ENCODE peak calls at places on chromosome 14, in five cellular contexts. U is DND-41, D is RPMI8226, A is D341Med, G is GM12865. W is an unnamed sample.

GRCh38 chr14:55438066-55438683 is 2.2 kb downstream of the TBPL2 start:
- DNase-seq in U (peak), A (peak), D (peak), G (peak), W (no peak)

GRCh38 chr14:101972126-101972785 is 7.9 kb downstream of the DYNC1H1 start:
- DNase-seq in D (no peak), A (peak), U (no peak), G (no peak), W (no peak)

GRCh38 chr14:105299654-105300541 is 903 bp downstream of the BRF1 start:
- DNase-seq in U (no peak), D (peak), A (peak), G (peak), W (no peak)

GRCh38 chr14:101088395-101088667 is 184.8 kb upstream of the RTL1 start:
- DNase-seq in U (no peak), G (no peak), A (peak), D (no peak), W (no peak)

GRCh38 chr14:51395361-51395849 is 155.4 kb downstream of the TMX1 start:
- DNase-seq in A (peak), G (no peak), U (no peak), D (no peak), W (no peak)

GRCh38 chr14:99972748-99973466 is 92.3 kb upstream of the EVL start:
- DNase-seq in D (no peak), G (no peak), A (no peak), U (no peak), W (no peak)

GRCh38 chr14:72420749-72421452 is 473.0 kb downstream of the DPF3 start:
- DNase-seq in A (peak), G (peak), U (peak), D (peak), W (peak)

GRCh38 chr14:77185093-77185465 is 3.5 kb downstream of the TMEM63C start:
- DNase-seq in G (no peak), D (no peak), A (no peak), U (no peak), W (no peak)

GRCh38 chr14:91279354-91279753 is 34.9 kb upstream of the GPR68 start:
- DNase-seq in U (no peak), D (no peak), G (no peak), A (no peak), W (no peak)

GRCh38 chr14:92603309-92604257 is 90.0 kb downstream of the RIN3 start:
- DNase-seq in A (no peak), U (no peak), G (no peak), D (peak), W (peak)

GRCh38 chr14:42541535-42542001 is 934.9 kb downstream of the LRFN5 start:
- DNase-seq in A (no peak), D (no peak), G (no peak), U (no peak), W (no peak)

GRCh38 chr14:104804481-104805325 is 3.8 kb downstream of the ZBTB42 start:
- DNase-seq in G (no peak), U (no peak), A (no peak), D (no peak), W (no peak)

GRCh38 chr14:103889313-103890051 is 38.8 kb upstream of the TDRD9 start:
- DNase-seq in G (no peak), U (no peak), A (no peak), D (no peak), W (no peak)

GRCh38 chr14:81331229-81332026 is 68.7 kb downstream of the STON2 start:
- DNase-seq in G (no peak), D (no peak), A (no peak), U (no peak), W (no peak)

GRCh38 chr14:35352274-35353233 is 52.0 kb downstream of the NFKBIA start:
- DNase-seq in U (no peak), G (no peak), A (no peak), D (no peak), W (no peak)

GRCh38 chr14:33767721-33768457 is 183.0 kb downstream of the EGLN3 start:
- DNase-seq in U (no peak), A (no peak), D (no peak), G (no peak), W (no peak)

GRCh38 chr14:74712499-74713394 is at the start of the genes AREL1 and FCF1:
- DNase-seq in G (peak), A (peak), D (peak), U (peak), W (no peak)

GRCh38 chr14:24226477-24226876 is 5.7 kb downstream of the NEDD8 start:
- DNase-seq in A (no peak), U (no peak), D (no peak), G (no peak), W (no peak)

GRCh38 chr14:27528328-27528727 is 930.5 kb upstream of the NOVA1 start:
- DNase-seq in A (peak), G (no peak), U (no peak), D (peak), W (no peak)

GRCh38 chr14:85535916-85536834 is 6.2 kb downstream of the FLRT2 start:
- DNase-seq in U (no peak), D (no peak), A (no peak), G (no peak), W (no peak)

GRCh38 chr14:78227466-78228077 is 57.4 kb downstream of the NRXN3 start:
- DNase-seq in A (no peak), U (no peak), G (no peak), D (no peak), W (no peak)

W was measured in amygdala.